ENCODE peak calls at places on chromosomes 13 and 19, in four cellular contexts. E is dorsolateral prefrontal cortex, X is neural progenitor cell, R is lung. L is an unnamed sample.

GRCh38 chr13:113816248-113816924 is 47.5 kb downstream of the GAS6 start:
- DNase-seq in R (no peak), E (no peak), X (no peak), L (no peak)

GRCh38 chr13:28655566-28655965 is 3.4 kb upstream of the POMP start:
- DNase-seq in X (no peak), R (no peak), E (no peak), L (no peak)

GRCh38 chr13:26300140-26300539 is 46.2 kb downstream of the CDK8 start:
- DNase-seq in X (no peak), R (no peak), E (no peak), L (no peak)

GRCh38 chr13:43307921-43308433 is 284.6 kb downstream of the DNAJC15 start:
- DNase-seq in X (no peak), E (peak; percentile 76), R (peak; percentile 77), L (peak; percentile 75)

GRCh38 chr13:98910501-98910951 is 67.3 kb downstream of the DOCK9 start:
- DNase-seq in X (no peak), R (no peak), E (no peak), L (no peak)

GRCh38 chr13:26601669-26602068 is 44.2 kb downstream of the WASF3 start:
- DNase-seq in R (no peak), X (no peak), E (no peak), L (no peak)

GRCh38 chr19:40238775-40239174 is 12.3 kb upstream of the CCNP start:
- DNase-seq in E (no peak), X (no peak), R (no peak), L (no peak)

GRCh38 chr13:67226686-67227085 is 3.5 kb downstream of the PCDH9 start:
- DNase-seq in E (no peak), X (no peak), R (no peak), L (no peak)

GRCh38 chr13:27083183-27083582 is 88.4 kb downstream of the USP12 start:
- DNase-seq in E (no peak), X (no peak), R (no peak), L (no peak)

GRCh38 chr19:7456964-7457541 is 31.8 kb downstream of the PEX11G start:
- DNase-seq in E (no peak), X (no peak), R (no peak), L (no peak)

GRCh38 chr13:28558126-28558525 is 63.2 kb upstream of the FLT1 start:
- DNase-seq in E (no peak), R (no peak), X (no peak), L (no peak)

GRCh38 chr19:29054886-29055675 is 157.9 kb downstream of the UQCRFS1 start:
- DNase-seq in E (no peak), X (no peak), R (no peak), L (no peak)

GRCh38 chr13:71358218-71358617 is 508.8 kb downstream of the DACH1 start:
- DNase-seq in R (no peak), E (no peak), X (no peak), L (no peak)

GRCh38 chr13:74574964-74575728 is 440.9 kb upstream of the KLF12 start:
- DNase-seq in X (no peak), E (no peak), R (no peak), L (no peak)

GRCh38 chr13:33258437-33259193 is 26.9 kb downstream of the STARD13 start:
- DNase-seq in E (no peak), R (no peak), X (no peak), L (no peak)

GRCh38 chr19:30222993-30223865 is 149.0 kb upstream of the ZNF536 start:
- DNase-seq in E (no peak), R (no peak), X (peak; percentile 78), L (no peak)

GRCh38 chr19:17346109-17346671 is 8.8 kb downstream of the GTPBP3 start:
- DNase-seq in E (peak; percentile 78), X (peak; percentile 83), R (peak; percentile 75), L (peak; percentile 82)

GRCh38 chr13:74289861-74290260 is 155.7 kb upstream of the KLF12 start:
- DNase-seq in R (no peak), E (no peak), X (no peak), L (no peak)

GRCh38 chr13:97257800-97258799 is 36.0 kb downstream of the MBNL2 start:
- DNase-seq in R (peak; percentile 46), E (no peak), X (peak; percentile 50), L (no peak)

GRCh38 chr13:114212096-114212495 is 22.6 kb upstream of the CDC16 start:
- DNase-seq in X (no peak), R (no peak), E (no peak), L (no peak)

GRCh38 chr19:13888281-13888680 is 11.3 kb downstream of the NANOS3 start:
- DNase-seq in E (no peak), X (no peak), R (no peak), L (peak; percentile 85)

GRCh38 chr19:35294328-35294727 is 2.4 kb downstream of the MAG start:
- DNase-seq in X (no peak), E (no peak), R (no peak), L (no peak)

GRCh38 chr13:79637086-79637763 is 156.3 kb downstream of the NDFIP2 start:
- DNase-seq in R (no peak), X (no peak), E (no peak), L (no peak)

GRCh38 chr13:113650275-113650674 is 7.7 kb downstream of the ATP4B start:
- DNase-seq in R (no peak), E (peak; percentile 28), X (no peak), L (peak; percentile 4)

GRCh38 chr13:114000151-114001040 is 26.5 kb upstream of the C13orf46 start:
- DNase-seq in R (no peak), E (no peak), X (no peak), L (no peak)

GRCh38 chr19:7074705-7075282 is 5.3 kb downstream of the ZNF557 start:
- DNase-seq in X (no peak), R (no peak), E (no peak), L (no peak)

GRCh38 chr13:43316997-43317396 is 293.6 kb downstream of the DNAJC15 start:
- DNase-seq in R (no peak), X (peak; percentile 20), E (no peak), L (no peak)

GRCh38 chr13:90717451-90717936 is 630.0 kb upstream of the MIR17HG start:
- DNase-seq in R (no peak), X (peak; percentile 86), E (no peak), L (no peak)

GRCh38 chr13:107205318-107206112 is 637.6 kb upstream of the ARGLU1 start:
- DNase-seq in X (peak; percentile 77), R (peak; percentile 63), E (peak; percentile 76), L (peak; percentile 61)

GRCh38 chr13:109123971-109124370 is 494.6 kb downstream of the MYO16 start:
- DNase-seq in X (peak; percentile 28), R (no peak), E (no peak), L (no peak)

GRCh38 chr19:347946-348861 is 3.6 kb upstream of the MIER2 start:
- DNase-seq in E (peak; percentile 32), X (peak; percentile 31), R (no peak), L (no peak)
- TF ChIP-seq CTCF in E (no peak), X (peak; percentile 38), R (no peak), L (no peak)

GRCh38 chr13:83153833-83154232 is 728.4 kb downstream of the SLITRK1 start:
- DNase-seq in X (no peak), R (no peak), E (no peak), L (no peak)

GRCh38 chr13:83151308-83151660 is 731.0 kb downstream of the SLITRK1 start:
- DNase-seq in X (no peak), R (no peak), E (no peak), L (no peak)

DNA sequence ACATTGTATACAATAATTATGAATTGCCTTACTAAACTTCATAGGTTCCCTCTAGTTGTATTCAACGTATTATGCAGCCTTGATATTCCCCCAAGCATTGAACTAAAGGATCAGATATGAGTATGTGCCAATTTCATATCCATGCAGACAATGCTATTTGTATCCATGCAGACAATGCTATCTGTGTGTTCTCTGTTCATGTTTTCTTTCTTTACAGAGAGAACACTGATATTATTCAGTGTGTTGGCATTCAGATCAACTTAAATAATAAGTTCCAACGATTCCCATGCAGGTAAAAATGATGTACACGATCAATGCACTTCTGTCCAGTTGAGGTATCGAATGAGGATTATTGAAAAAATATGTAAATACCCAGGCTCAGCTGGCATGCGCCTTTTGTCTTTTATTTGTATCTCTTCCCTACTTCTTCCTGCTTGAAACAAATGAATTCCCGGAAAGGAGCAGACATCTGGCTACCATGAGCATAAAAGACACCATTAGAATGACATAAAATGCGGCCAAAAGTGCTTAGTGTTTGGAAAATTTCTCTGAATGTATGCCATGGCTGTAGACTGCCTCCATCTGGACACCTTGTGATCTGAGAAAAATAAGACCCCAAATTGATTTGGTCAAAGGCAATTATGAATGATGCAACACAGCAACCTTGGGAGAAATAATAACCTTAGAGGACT is 731.5 kb downstream of the SLITRK1 start:
- DNase-seq in R (no peak), X (no peak), E (no peak), L (no peak)
- TF ChIP-seq CTCF in R (no peak), X (peak; percentile 29), E (no peak), L (no peak)

GRCh38 chr13:44874886-44875630 is 114.2 kb downstream of the NUFIP1 start:
- DNase-seq in X (no peak), R (no peak), E (no peak), L (no peak)

GRCh38 chr13:44876782-44877324 is 112.4 kb downstream of the NUFIP1 start:
- DNase-seq in X (peak; percentile 47), R (no peak), E (no peak), L (no peak)

GRCh38 chr13:44884076-44884729 is 105.1 kb downstream of the NUFIP1 start:
- DNase-seq in E (no peak), R (no peak), X (no peak), L (no peak)

GRCh38 chr13:44874176-44874575 is 115.1 kb downstream of the NUFIP1 start:
- DNase-seq in X (no peak), E (no peak), R (no peak), L (no peak)

DNA sequence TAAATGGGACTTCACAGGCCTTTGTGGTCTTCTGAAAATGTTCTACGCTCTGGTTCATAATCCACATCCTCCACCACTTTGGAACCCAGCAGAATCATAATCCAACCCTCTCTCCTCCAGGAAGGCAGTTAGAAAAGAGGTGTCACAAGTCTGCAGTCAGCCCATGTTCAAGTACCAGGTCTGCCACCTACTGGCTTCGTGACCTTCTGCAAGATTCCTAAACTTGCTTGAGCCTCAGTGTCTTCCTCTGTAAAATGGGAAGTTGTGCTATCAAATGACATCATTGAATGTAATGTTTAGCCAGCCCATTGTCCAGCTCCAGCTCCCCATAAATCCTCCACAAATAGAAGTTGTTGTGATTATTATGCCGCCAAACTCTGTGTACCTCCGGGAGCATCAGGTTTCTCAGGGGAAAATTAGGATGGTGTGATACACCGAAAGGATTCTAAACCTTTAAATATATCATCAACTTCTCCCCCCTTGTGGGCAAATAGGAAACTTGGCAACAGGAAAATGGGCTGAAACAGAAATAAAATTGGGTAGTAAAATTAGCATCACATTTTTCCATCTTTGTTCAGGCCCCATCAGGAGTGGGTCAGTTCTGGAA is 109.7 kb downstream of the NUFIP1 start:
- DNase-seq in R (no peak), X (no peak), E (no peak), L (peak; percentile 31)
- TF ChIP-seq CTCF in R (peak; percentile 3), X (peak; percentile 28), E (peak; percentile 38), L (peak; percentile 37)

DNA sequence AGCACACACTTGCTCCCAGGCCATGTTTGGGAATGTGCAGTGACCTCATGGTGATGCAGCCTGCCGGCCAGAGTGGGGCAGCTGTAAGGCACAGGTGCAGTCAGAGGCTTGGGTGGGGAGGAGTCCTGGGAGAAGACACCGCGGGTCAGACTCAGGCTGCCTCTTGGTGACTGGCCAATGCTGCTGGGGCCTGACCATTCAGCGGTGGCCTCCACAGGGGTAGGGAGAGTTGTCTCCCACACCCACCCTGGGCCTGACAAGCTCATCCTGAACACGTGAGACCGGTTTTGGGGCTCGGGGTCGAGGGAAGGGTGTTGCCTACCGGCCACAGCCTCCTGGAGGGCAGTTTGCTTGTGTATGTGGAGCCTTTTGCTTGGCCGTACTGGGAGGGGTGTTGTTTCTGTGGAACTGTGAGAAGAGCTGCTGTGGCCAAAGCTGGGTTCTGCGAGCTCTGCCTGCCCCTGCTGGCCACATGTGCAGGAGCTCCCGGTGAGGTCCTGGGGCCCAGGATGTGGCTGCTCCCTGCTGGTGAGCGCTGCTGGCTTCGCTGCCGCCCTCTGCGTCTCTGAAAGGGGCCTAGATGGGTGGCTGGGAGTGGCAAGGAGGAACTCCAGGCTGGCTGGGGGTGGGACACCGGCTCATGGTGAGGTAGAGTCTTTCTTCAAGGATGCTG is 22.1 kb downstream of the UPF1 start:
- DNase-seq in X (no peak), E (no peak), R (no peak), L (no peak)
- TF ChIP-seq CTCF in X (peak; percentile 4), E (no peak), R (no peak), L (no peak)

L was measured in transverse colon.